ENCODE peak calls at places on chromosomes 2 and 18, in nine cellular contexts. U, E, M, D, B, Z, Y, R and W are unnamed samples.

GRCh38 chr2:19902272-19902730 is 518 bp upstream of the TTC32 start:
- DNase-seq in R (no peak), B (no peak), Y (no peak), D (no peak), M (peak), E (no peak), Z (no peak), U (no peak), W (peak)

GRCh38 chr2:171163261-171163660 is 2.6 kb upstream of the TLK1 start:
- DNase-seq in D (no peak), M (no peak), E (no peak), Y (no peak), R (no peak), Z (no peak), B (no peak), U (no peak), W (no peak)

GRCh38 chr18:7950380-7951143 is 383.4 kb downstream of the PTPRM start:
- DNase-seq in B (peak), E (no peak), D (no peak), Y (no peak), R (no peak), Z (no peak), M (peak), U (peak), W (peak)

GRCh38 chr18:56245856-56246575 is 392.4 kb downstream of the TXNL1 start:
- DNase-seq in U (peak), Y (no peak), R (no peak), E (no peak), Z (no peak), M (peak), D (peak), B (no peak), W (no peak)

GRCh38 chr2:216774620-216775019 is 79.3 kb upstream of the IGFBP5 start:
- DNase-seq in Y (no peak), Z (no peak), E (no peak), D (no peak), R (no peak), M (peak), U (peak), B (no peak), W (peak)

GRCh38 chr2:24984912-24985311 is 13.2 kb upstream of the DNAJC27 start:
- DNase-seq in E (peak), M (peak), U (peak), R (no peak), Y (peak), D (no peak), B (no peak), Z (no peak), W (peak)

GRCh38 chr18:68085251-68085650 is 568.7 kb upstream of the DSEL start:
- DNase-seq in Y (no peak), E (no peak), B (no peak), R (no peak), Z (no peak), M (no peak), U (no peak), D (no peak), W (no peak)

GRCh38 chr18:23453657-23454011 is 547 bp downstream of the RIOK3 start:
- DNase-seq in Y (no peak), Z (no peak), B (no peak), M (peak), D (peak), R (no peak), U (peak), E (no peak), W (peak)

GRCh38 chr2:239400000-239400831 is 604 bp downstream of the HDAC4 start:
- DNase-seq in U (no peak), Y (peak), D (no peak), B (no peak), E (no peak), Z (peak), M (peak), R (no peak), W (peak)

GRCh38 chr2:134260726-134261125 is 6.9 kb downstream of the MGAT5 start:
- DNase-seq in B (no peak), R (no peak), D (peak), U (peak), Z (no peak), E (no peak), M (peak), Y (no peak), W (peak)

GRCh38 chr2:100208375-100208774 is 66.0 kb upstream of the AFF3 start:
- DNase-seq in D (no peak), Y (no peak), U (peak), B (no peak), R (no peak), Z (no peak), M (no peak), E (peak), W (no peak)

GRCh38 chr2:15243762-15244161 is 317.4 kb downstream of the NBAS start:
- DNase-seq in R (no peak), E (no peak), Y (no peak), M (peak), U (no peak), B (no peak), D (no peak), Z (no peak), W (peak)

GRCh38 chr2:58064136-58064535 is 17.5 kb downstream of the VRK2 start:
- DNase-seq in D (no peak), Z (no peak), R (no peak), Y (no peak), B (no peak), E (no peak), M (no peak), U (no peak), W (no peak)

GRCh38 chr2:108449410-108450200 is 599 bp downstream of the GCC2 start:
- DNase-seq in M (peak), U (peak), Y (no peak), D (no peak), E (no peak), Z (peak), R (no peak), B (peak), W (peak)

GRCh38 chr2:17857016-17857415 is 21.5 kb upstream of the KCNS3 start:
- DNase-seq in Y (no peak), D (no peak), R (no peak), Z (no peak), B (no peak), E (peak), U (peak), M (no peak), W (peak)

GRCh38 chr2:192042126-192042525 is 152.6 kb downstream of the TMEFF2 start:
- DNase-seq in D (no peak), R (no peak), U (no peak), E (no peak), B (no peak), M (no peak), Z (no peak), Y (no peak), W (no peak)
- TF ChIP-seq CTCF in D (no peak), R (no peak), U (no peak), E (no peak), B (no peak), M (no peak), Z (no peak), Y (no peak), W (no peak)

GRCh38 chr2:238160206-238161129 is 1.7 kb downstream of the ERFE start:
- DNase-seq in D (no peak), Z (no peak), B (no peak), U (no peak), M (peak), R (peak), E (no peak), Y (no peak), W (no peak)
- TF ChIP-seq CTCF in D (peak), Z (no peak), B (no peak), U (no peak), M (peak), R (peak), E (peak), Y (peak), W (peak)

DNA sequence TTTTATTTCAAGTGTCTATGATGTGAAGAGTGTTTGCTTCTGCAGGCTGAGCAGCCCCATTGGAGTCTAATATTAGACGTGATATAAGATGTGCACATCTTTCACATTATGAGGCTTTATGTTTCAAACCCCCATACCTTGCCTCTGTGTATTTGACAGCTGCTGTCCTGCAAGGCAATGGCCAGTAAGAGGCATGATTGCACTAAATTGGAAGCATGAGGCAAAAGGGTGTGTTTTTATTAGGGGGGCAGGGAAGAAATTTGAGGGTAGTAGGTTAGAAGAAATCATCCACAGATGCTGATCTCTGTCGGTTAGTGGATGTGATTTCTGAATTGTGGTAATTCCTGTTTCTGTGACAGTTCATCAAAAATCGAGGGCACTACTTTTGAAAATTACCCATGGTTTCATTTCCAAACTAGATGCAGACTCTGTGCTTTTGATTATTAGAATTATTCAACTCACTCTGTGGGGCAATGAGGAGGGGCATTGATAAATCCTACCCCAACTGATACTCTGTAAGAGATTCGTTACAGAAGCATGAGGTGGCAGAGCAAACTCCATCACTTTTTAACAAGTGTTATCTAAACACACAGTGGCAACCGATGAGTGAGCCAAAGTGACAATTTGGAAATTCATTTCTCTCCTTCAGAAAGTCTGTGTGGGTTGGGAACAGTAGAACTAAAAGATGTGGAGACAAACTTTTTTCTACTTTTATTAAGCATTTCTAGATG is 452.9 kb downstream of the ARHGAP15 start:
- DNase-seq in R (no peak), D (no peak), Z (no peak), Y (no peak), M (peak), U (peak), B (no peak), E (no peak), W (peak)
- TF ChIP-seq CTCF in R (no peak), D (peak), Z (no peak), Y (no peak), M (peak), U (peak), B (no peak), E (peak), W (peak)

DNA sequence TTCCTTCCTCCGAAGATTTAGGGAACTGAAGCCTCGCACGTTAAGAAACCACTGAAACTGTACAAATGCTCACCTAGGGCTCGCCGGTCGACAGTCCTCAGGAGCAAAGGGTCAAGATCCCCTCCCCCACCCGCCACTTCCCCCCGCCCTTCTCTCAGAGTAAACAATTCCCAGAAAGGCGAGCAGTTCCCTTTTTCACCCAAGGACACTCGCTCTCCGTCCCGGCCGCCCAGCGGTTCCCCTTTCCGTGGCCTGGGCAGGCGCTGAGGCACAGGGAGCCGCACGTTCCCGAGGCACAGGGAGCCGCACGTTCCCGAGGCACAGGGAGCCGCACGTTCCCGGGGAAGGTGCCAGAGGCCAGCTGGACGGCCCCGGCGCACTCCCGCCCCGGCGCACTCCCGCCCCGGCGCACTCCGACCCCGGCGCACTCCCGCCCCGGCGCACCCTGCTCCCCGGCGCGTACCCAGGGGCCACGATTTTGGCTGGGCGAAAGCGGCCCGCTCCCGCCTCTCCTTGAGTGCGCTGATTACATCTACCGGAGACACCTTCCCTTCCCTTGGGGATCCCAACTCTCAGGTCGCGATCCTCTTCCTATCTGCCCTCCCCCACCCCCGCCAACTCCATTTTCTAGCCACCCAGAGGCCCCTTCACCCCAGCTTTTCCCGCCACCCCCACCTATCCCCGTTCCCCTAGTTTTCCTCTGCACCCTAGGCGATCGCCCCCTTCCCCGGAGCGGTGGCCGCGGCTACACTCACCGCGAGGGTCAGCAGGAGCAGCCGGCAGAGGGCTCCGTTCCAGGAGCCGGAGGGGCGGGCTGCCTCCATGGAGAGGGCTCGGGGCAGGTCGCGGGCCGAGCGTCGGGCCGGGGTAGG is 837 bp downstream of the DSC2 start:
- DNase-seq in E (peak), M (peak), U (no peak), Y (peak), Z (peak), B (peak), R (peak), D (no peak), W (no peak)
- TF ChIP-seq CTCF in E (no peak), M (no peak), U (no peak), Y (no peak), Z (no peak), B (no peak), R (peak), D (no peak), W (no peak)

GRCh38 chr2:67842375-67842959 is 220.3 kb downstream of the C1D start:
- DNase-seq in Z (no peak), Y (no peak), U (no peak), R (no peak), B (no peak), D (no peak), M (no peak), E (no peak), W (no peak)

GRCh38 chr2:67844024-67844540 is 218.7 kb downstream of the C1D start:
- DNase-seq in E (no peak), Z (no peak), D (no peak), R (no peak), Y (no peak), U (no peak), M (no peak), B (no peak), W (no peak)

GRCh38 chr2:67848551-67848950 is 214.3 kb downstream of the C1D start:
- DNase-seq in R (no peak), Z (no peak), M (no peak), D (no peak), U (no peak), Y (no peak), E (no peak), B (no peak), W (no peak)

GRCh38 chr2:67846341-67847070 is 216.3 kb downstream of the C1D start:
- DNase-seq in R (peak), Y (peak), E (peak), D (peak), B (peak), Z (peak), M (peak), U (peak), W (peak)

DNA sequence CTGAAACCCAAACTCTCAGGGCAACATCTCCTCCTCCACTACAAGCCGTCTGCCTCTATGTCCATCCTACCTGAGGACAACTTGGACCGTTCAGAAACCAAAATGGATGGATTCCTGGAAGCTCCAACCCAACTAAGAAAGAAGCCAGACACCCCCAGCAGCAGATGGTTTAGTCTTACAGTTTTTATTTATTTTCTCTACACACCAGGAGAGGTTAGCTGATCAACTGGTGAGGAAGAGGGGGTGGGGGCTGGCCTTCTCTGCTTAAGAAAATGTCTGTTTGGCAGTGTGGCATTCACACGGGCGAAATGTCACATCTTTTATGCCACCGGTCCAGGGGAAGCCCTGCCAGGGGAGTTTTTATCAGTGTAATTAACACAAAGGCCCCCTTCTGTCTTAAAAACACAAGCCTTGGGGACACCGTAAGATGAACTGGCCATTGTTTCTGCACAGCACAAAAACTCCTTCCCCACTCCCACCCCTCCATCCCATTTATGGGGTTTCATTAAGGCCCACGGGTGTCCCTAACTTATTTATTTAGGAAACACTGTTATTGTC is 217.2 kb downstream of the C1D start:
- DNase-seq in Y (peak), Z (no peak), E (no peak), U (no peak), R (no peak), B (no peak), M (no peak), D (no peak), W (peak)
- TF ChIP-seq CTCF in Y (no peak), Z (no peak), E (no peak), U (no peak), R (no peak), B (no peak), M (no peak), D (no peak), W (no peak)

GRCh38 chr18:53380063-53380639 is 844.3 kb downstream of the MBD2 start:
- DNase-seq in E (no peak), Y (no peak), D (no peak), Z (no peak), R (no peak), U (peak), B (no peak), M (peak), W (peak)
- TF ChIP-seq CTCF in E (peak), Y (no peak), D (peak), Z (no peak), R (peak), U (peak), B (peak), M (peak), W (peak)

GRCh38 chr18:30999186-30999585 is 43.4 kb downstream of the DSC3 start:
- DNase-seq in U (no peak), M (peak), E (no peak), R (no peak), D (no peak), Y (no peak), Z (no peak), B (no peak), W (peak)
- TF ChIP-seq CTCF in U (no peak), M (no peak), E (no peak), R (peak), D (no peak), Y (no peak), Z (no peak), B (no peak), W (no peak)

GRCh38 chr2:86370579-86370978 is 33.2 kb upstream of the REEP1 start:
- DNase-seq in R (no peak), M (no peak), D (no peak), Z (no peak), B (no peak), Y (no peak), E (no peak), U (no peak), W (no peak)
- TF ChIP-seq CTCF in R (no peak), M (no peak), D (no peak), Z (no peak), B (no peak), Y (no peak), E (no peak), U (no peak), W (peak)